ENCODE peak calls at places on chromosomes 4 and X, in five cellular contexts. N is H1, D is trophoblast cell, V is H9, X is IMR-90. Q is an unnamed sample.

GRCh38 chr4:59979061-59979460 is 1221.1 kb upstream of the ADGRL3 start:
- DNase-seq in D (no peak), X (no peak), V (no peak), N (no peak), Q (no peak)

GRCh38 chr4:118265312-118266144 is 87.3 kb downstream of the PRSS12 start:
- DNase-seq in N (no peak), V (peak; percentile 40), D (peak; percentile 30), X (no peak), Q (no peak)

GRCh38 chrX:55731826-55732225 is 14.3 kb downstream of the RRAGB start:
- DNase-seq in V (no peak), D (no peak), N (no peak), X (no peak), Q (no peak)

GRCh38 chr4:183988874-183989273 is 83.8 kb downstream of the STOX2 start:
- DNase-seq in D (no peak), N (no peak), X (no peak), V (no peak), Q (no peak)

GRCh38 chrX:19889582-19890342 is 2.4 kb upstream of the SH3KBP1 start:
- DNase-seq in X (peak; percentile 83), N (no peak), D (peak; percentile 76), V (no peak), Q (no peak)

GRCh38 chrX:39301041-39301440 is 499.8 kb downstream of the MID1IP1 start:
- DNase-seq in X (no peak), N (no peak), D (no peak), V (no peak), Q (no peak)

GRCh38 chr4:19155568-19155967 is 1096.1 kb upstream of the SLIT2 start:
- DNase-seq in X (no peak), D (no peak), N (no peak), V (no peak), Q (no peak)

GRCh38 chrX:49754238-49754857 is 58.6 kb upstream of the PAGE1 start:
- DNase-seq in X (peak; percentile 28), V (peak; percentile 50), D (no peak), N (no peak), Q (peak; percentile 17)

GRCh38 chr4:47278631-47279030 is 184.9 kb downstream of the COMMD8 start:
- DNase-seq in V (no peak), N (no peak), X (no peak), D (no peak), Q (no peak)

GRCh38 chr4:26235500-26235899 is 85.3 kb upstream of the RBPJ start:
- DNase-seq in D (no peak), N (no peak), V (no peak), X (peak; percentile 75), Q (no peak)

GRCh38 chr4:40704073-40704472 is 45.7 kb upstream of the NSUN7 start:
- DNase-seq in X (no peak), D (no peak), N (no peak), V (no peak), Q (no peak)

GRCh38 chr4:1854752-1855151 is 1.2 kb downstream of the LETM1 start:
- DNase-seq in N (no peak), V (no peak), D (no peak), X (no peak), Q (no peak)
- H3K23ac ChIP-seq in N (no peak overlapping the region), V (no peak overlapping the region), D (no peak overlapping the region), X (peak overlapping the region; percentile 54), Q (no peak overlapping the region)

DNA sequence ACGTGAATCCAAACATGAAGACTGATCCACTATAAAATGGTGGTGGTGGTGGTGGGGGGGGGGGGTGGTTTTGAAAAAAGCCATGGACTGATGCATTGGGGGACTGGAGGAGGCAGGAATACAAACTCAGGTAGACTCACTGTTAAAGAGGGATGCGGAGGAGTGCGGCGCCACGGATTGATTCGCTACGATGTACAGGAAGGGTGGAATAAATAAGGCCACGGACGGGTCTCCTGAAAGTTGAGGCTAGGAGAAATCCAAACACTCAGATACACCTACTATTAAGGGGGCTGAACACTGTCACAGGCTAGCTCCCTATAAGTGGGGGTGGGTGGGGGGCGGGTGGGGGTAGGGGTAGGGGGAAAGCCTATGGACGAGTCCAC is 591 bp downstream of the ELK1 start:
- DNase-seq in V (no peak), N (no peak), X (no peak), D (no peak), Q (no peak)
- H3K9ac ChIP-seq in V (peak overlapping the region; percentile 57), N (peak overlapping the region; percentile 74), X (peak overlapping the region; percentile 74), D (no peak overlapping the region), Q (peak overlapping the region; percentile 60)

GRCh38 chrX:106479920-106480319 is 131.9 kb upstream of the RADX start:
- DNase-seq in V (no peak), D (no peak), N (no peak), X (no peak), Q (no peak)
- H3K23ac ChIP-seq in V (no peak overlapping the region), D (no peak overlapping the region), N (no peak overlapping the region), X (no peak overlapping the region), Q (no peak overlapping the region)

GRCh38 chr4:186844059-186844681 is 120.5 kb upstream of the FAT1 start:
- DNase-seq in D (no peak), V (no peak), X (peak; percentile 70), N (no peak), Q (peak; percentile 69)

GRCh38 chr4:186840222-186840701 is 116.6 kb upstream of the FAT1 start:
- DNase-seq in N (no peak), V (no peak), X (peak; percentile 62), D (no peak), Q (no peak)

GRCh38 chr4:186840771-186841301 is 117.2 kb upstream of the FAT1 start:
- DNase-seq in D (no peak), X (no peak), V (no peak), N (no peak), Q (no peak)

GRCh38 chr4:186838295-186838694 is 114.6 kb upstream of the FAT1 start:
- DNase-seq in X (no peak), V (no peak), N (no peak), D (no peak), Q (no peak)

GRCh38 chr4:186839122-186840037 is 115.7 kb upstream of the FAT1 start:
- DNase-seq in N (no peak), V (no peak), X (peak; percentile 92), D (no peak), Q (no peak)
- H3K9ac ChIP-seq in N (no peak overlapping the region), V (no peak overlapping the region), X (peak overlapping the region; percentile 61), D (no peak overlapping the region), Q (no peak overlapping the region)

GRCh38 chr4:142845293-142846070 is 619 bp downstream of the INPP4B start:
- DNase-seq in X (no peak), D (no peak), V (peak; percentile 51), N (no peak), Q (peak; percentile 29)

GRCh38 chr4:142850478-142850877 is 4.4 kb upstream of the INPP4B start:
- DNase-seq in D (no peak), V (no peak), X (no peak), N (no peak), Q (no peak)

GRCh38 chr4:142844782-142845181 is 1.3 kb downstream of the INPP4B start:
- DNase-seq in X (no peak), V (no peak), D (no peak), N (no peak), Q (no peak)

GRCh38 chr4:142846729-142847606 is 867 bp upstream of the INPP4B start:
- DNase-seq in X (no peak), V (peak; percentile 70), N (no peak), D (peak; percentile 28), Q (peak; percentile 32)

GRCh38 chr4:142846105-142846728 is at the start of gene INPP4B:
- DNase-seq in N (no peak), D (peak; percentile 4), X (peak; percentile 65), V (peak; percentile 53), Q (peak; percentile 47)
- H3K23ac ChIP-seq in N (no peak within 1 kb of the TSS), D (no peak within 1 kb of the TSS), X (peak within 1 kb of the TSS; percentile 52), V (no peak within 1 kb of the TSS), Q (peak within 1 kb of the TSS; percentile 80)

DNA sequence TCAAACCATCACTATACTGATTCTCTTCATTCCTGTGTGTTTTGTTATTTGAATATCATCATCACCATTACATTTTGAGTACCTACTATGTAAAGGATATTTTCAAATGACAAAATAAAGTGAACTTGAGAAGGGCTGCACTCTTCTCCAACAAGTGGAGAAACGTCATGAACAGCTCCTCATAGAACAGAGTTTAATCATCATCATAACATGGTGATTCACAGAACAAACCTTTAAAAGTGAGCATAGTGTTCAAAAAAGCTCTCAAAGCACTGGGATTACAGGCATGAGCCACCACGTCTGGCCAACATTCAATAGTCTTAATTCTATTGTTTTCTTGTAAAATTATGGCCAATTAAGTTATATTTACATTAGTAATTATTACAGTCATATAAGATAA is 993.9 kb downstream of the PDHA2 start:
- DNase-seq in N (no peak), D (no peak), X (no peak), V (no peak), Q (no peak)
- H3K9ac ChIP-seq in N (no peak overlapping the region), D (no peak overlapping the region), X (no peak overlapping the region), V (no peak overlapping the region), Q (no peak overlapping the region)

GRCh38 chr4:17577660-17578481 is 873 bp downstream of the LAP3 start:
- DNase-seq in N (no peak), D (peak; percentile 6), V (no peak), X (peak; percentile 4), Q (no peak)
- H3K23ac ChIP-seq in N (no peak overlapping the region), D (no peak overlapping the region), V (no peak overlapping the region), X (peak overlapping the region; percentile 79), Q (peak overlapping the region; percentile 96)

GRCh38 chr4:17812125-17812524 is 1.3 kb downstream of the NCAPG start:
- DNase-seq in X (no peak), D (no peak), N (no peak), V (no peak), Q (no peak)
- H3K9ac ChIP-seq in X (no peak overlapping the region), D (no peak overlapping the region), N (no peak overlapping the region), V (peak overlapping the region; percentile 92), Q (no peak overlapping the region)

GRCh38 chrX:42022158-42022557 is 98.8 kb upstream of the CASK start:
- DNase-seq in V (no peak), N (no peak), X (no peak), D (no peak), Q (no peak)
- H3K23ac ChIP-seq in V (no peak overlapping the region), N (no peak overlapping the region), X (no peak overlapping the region), D (no peak overlapping the region), Q (no peak overlapping the region)

Q was measured in neuronal stem cell.